ENCODE peak calls at places on chromosomes 6 and 20, in ten cellular contexts. R is aorta; M is omental fat pad; Y is fibroblast of the aortic adventitia; H is stimulated activated CD4-positive, alpha-beta T cell treated with anti-CD3 and anti-CD28 coated beads, Interleukin-2, amount 100 ng/mL, for 4 hours; I is C1 segment of cervical spinal cord; V is RKO; D is HEK293T; Q is non-pigmented ciliary epithelial cell; O is GM12892. L is an unnamed sample.

GRCh38 chr6:50087231-50087954 is 37.7 kb upstream of the DEFB112 start:
- DNase-seq in H (no peak), R (no peak), D (no peak), Q (peak; percentile 20), I (no peak), Y (peak; percentile 8), O (no peak), V (peak; percentile 32), M (no peak), L (no peak)

GRCh38 chr20:57501461-57502330 is 23.2 kb downstream of the CTCFL start:
- DNase-seq in D (no peak), H (no peak), Q (no peak), M (no peak), I (no peak), Y (no peak), R (no peak), V (no peak), O (no peak), L (no peak)

GRCh38 chr20:41408131-41408789 is 41.6 kb upstream of the EMILIN3 start:
- DNase-seq in Y (no peak), R (no peak), D (no peak), H (no peak), Q (no peak), M (no peak), O (no peak), V (no peak), I (no peak), L (no peak)

GRCh38 chr6:170463101-170463721 is 89.9 kb downstream of the PSMB1 start:
- DNase-seq in Q (no peak), Y (no peak), I (no peak), M (no peak), O (no peak), D (no peak), H (no peak), R (no peak), V (no peak), L (no peak)

GRCh38 chr6:109296305-109296915 is 85.9 kb downstream of the CD164 start:
- DNase-seq in D (no peak), R (no peak), O (no peak), Y (no peak), M (no peak), V (no peak), Q (no peak), I (no peak), H (no peak), L (no peak)

GRCh38 chr6:86937219-86938079 is at the start of gene HTR1E:
- DNase-seq in D (peak; percentile 58), Y (peak; percentile 12), R (no peak), V (no peak), I (no peak), O (no peak), H (no peak), M (no peak), Q (no peak), L (peak; percentile 68)

GRCh38 chr6:56865081-56865875 is 89.6 kb upstream of the BEND6 start:
- DNase-seq in O (no peak), H (no peak), V (no peak), M (no peak), R (no peak), Q (no peak), D (no peak), I (no peak), Y (no peak), L (no peak)

GRCh38 chr6:52527436-52527835 is 49.4 kb downstream of the TRAM2 start:
- DNase-seq in D (no peak), I (no peak), Q (no peak), R (no peak), O (no peak), V (no peak), H (no peak), Y (no peak), M (no peak), L (no peak)

GRCh38 chr6:159399953-159400352 is 230.8 kb downstream of the FNDC1 start:
- DNase-seq in O (no peak), D (no peak), M (no peak), V (no peak), R (no peak), Y (no peak), Q (no peak), I (no peak), H (no peak), L (no peak)

GRCh38 chr6:154925130-154925529 is 70.0 kb upstream of the TIAM2 start:
- DNase-seq in V (no peak), I (no peak), R (no peak), M (no peak), Q (no peak), D (no peak), H (no peak), Y (no peak), O (no peak), L (no peak)

GRCh38 chr6:44010411-44011349 is 116.6 kb downstream of the MRPL14 start:
- DNase-seq in Y (peak; percentile 95), M (peak; percentile 21), V (peak; percentile 62), O (no peak), Q (peak; percentile 79), I (no peak), R (peak; percentile 56), H (no peak), D (no peak), L (no peak)

GRCh38 chr20:4898282-4898681 is 103.0 kb downstream of the SLC23A2 start:
- DNase-seq in O (no peak), Q (peak; percentile 43), I (no peak), Y (peak; percentile 76), V (no peak), H (no peak), M (no peak), R (peak; percentile 77), D (no peak), L (no peak)

GRCh38 chr6:38517005-38517404 is 122.7 kb downstream of the BTBD9 start:
- DNase-seq in O (no peak), Q (no peak), M (no peak), D (no peak), Y (peak; percentile 34), R (no peak), I (no peak), H (no peak), V (no peak), L (no peak)

L was measured in pancreas.